ENCODE peak calls at places on chromosomes 11 and 22, in five cellular contexts. U is K562, L is HepG2, R is GM12878, S is WTC11. I is an unnamed sample.

GRCh38 chr11:10709299-10710086 is 15.9 kb upstream of the IRAG1 start:
- DNase-seq in U (no peak), L (no peak), R (no peak), S (no peak), I (no peak)

GRCh38 chr11:79371152-79371551 is 69.7 kb downstream of the TENM4 start:
- DNase-seq in U (no peak), L (no peak), R (no peak), S (no peak), I (no peak)

GRCh38 chr22:30876221-30876751 is 92.3 kb downstream of the MORC2 start:
- DNase-seq in U (no peak), L (no peak), R (no peak), S (peak), I (no peak)

GRCh38 chr11:72263363-72263762 is 19.4 kb upstream of the PHOX2A start:
- DNase-seq in U (peak), L (no peak), R (no peak), S (no peak), I (no peak)

GRCh38 chr11:9716275-9717039 is 52.6 kb downstream of the SWAP70 start:
- DNase-seq in U (no peak), L (no peak), R (peak), S (no peak), I (no peak)

GRCh38 chr11:126345283-126345682 is 10.2 kb upstream of the ST3GAL4 start:
- DNase-seq in U (no peak), L (no peak), R (no peak), S (no peak), I (no peak)

GRCh38 chr11:22634897-22635629 is 9.4 kb upstream of the FANCF start:
- DNase-seq in U (no peak), L (peak), R (no peak), S (peak), I (no peak)

GRCh38 chr22:42623756-42624446 is 9.2 kb upstream of the POLDIP3 start:
- DNase-seq in U (no peak), L (no peak), R (no peak), S (no peak), I (no peak)

GRCh38 chr11:80914311-80914710 is 1473.5 kb upstream of the TENM4 start:
- DNase-seq in U (no peak), L (no peak), R (no peak), S (no peak), I (no peak)

GRCh38 chr22:36191106-36191836 is 10.3 kb downstream of the APOL4 start:
- DNase-seq in U (no peak), L (no peak), R (no peak), S (no peak), I (no peak)

GRCh38 chr11:94473177-94473799 is 20.4 kb downstream of the MRE11 start:
- DNase-seq in U (no peak), L (no peak), R (peak), S (no peak), I (no peak)

GRCh38 chr11:32426819-32427615 is 8.3 kb downstream of the WT1 start:
- DNase-seq in U (peak), L (no peak), R (no peak), S (peak), I (no peak)

GRCh38 chr22:48559647-48560388 is 1267.9 kb downstream of the BRD1 start:
- DNase-seq in U (no peak), L (no peak), R (no peak), S (no peak), I (no peak)
- TF ChIP-seq CREB1 in U (no peak), L (no peak), R (no peak), S (no peak), I (no peak)

DNA sequence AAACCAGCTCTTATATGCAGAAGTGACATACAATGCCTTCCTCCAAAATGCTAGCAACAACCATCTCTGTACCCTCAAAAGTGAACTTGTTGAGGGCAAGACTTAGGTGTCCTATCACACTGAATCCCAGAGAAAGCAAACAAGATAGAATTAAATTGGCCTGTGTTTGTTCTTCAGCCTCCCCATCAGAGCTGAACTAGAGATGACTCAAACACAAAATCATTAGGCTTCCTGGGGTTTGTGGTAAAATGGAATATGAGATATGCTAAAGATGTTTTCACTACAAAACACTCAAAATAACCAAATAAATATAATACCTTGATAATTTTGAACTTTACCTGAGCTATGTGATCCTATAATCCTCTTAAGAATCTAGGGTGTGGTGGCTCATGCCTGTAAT is 31.6 kb downstream of the ZNF214 start:
- DNase-seq in U (no peak), L (no peak), R (no peak), S (no peak), I (no peak)
- TF ChIP-seq SP1 in U (no peak), L (no peak), R (no peak), S (no peak), I (no peak)

GRCh38 chr11:77140231-77140959 is 12.3 kb downstream of the MYO7A start:
- DNase-seq in U (no peak), L (no peak), R (no peak), S (peak), I (peak)

GRCh38 chr11:77142091-77142975 is 14.3 kb downstream of the MYO7A start:
- DNase-seq in U (no peak), L (no peak), R (no peak), S (no peak), I (no peak)

GRCh38 chr11:77139201-77139600 is 11.2 kb downstream of the MYO7A start:
- DNase-seq in U (no peak), L (no peak), R (no peak), S (no peak), I (no peak)

GRCh38 chr11:77141475-77141874 is 13.4 kb downstream of the MYO7A start:
- DNase-seq in U (no peak), L (no peak), R (no peak), S (no peak), I (no peak)

DNA sequence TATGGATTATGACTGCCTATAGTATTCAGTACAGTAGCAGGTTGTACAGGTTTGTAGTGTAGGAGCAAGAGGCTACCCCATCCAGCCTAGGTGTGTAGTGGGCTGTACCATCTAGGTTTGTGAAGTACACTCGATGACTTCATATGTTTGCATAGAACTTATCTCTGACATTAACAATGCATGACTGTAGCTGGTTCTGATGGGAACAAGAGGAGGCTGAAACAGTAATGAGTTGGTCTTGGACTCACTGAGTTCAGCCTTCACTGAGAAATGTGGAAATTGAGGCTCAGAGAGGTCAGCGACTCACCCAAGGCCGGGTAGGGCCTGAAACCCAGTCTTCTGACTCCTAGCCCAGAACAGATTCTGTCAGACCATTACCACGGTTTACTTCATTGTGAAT is 13.0 kb downstream of the MYO7A start:
- DNase-seq in U (no peak), L (peak), R (no peak), S (no peak), I (no peak)
- TF ChIP-seq CREB1 in U (no peak), L (no peak), R (no peak), S (no peak), I (no peak)

DNA sequence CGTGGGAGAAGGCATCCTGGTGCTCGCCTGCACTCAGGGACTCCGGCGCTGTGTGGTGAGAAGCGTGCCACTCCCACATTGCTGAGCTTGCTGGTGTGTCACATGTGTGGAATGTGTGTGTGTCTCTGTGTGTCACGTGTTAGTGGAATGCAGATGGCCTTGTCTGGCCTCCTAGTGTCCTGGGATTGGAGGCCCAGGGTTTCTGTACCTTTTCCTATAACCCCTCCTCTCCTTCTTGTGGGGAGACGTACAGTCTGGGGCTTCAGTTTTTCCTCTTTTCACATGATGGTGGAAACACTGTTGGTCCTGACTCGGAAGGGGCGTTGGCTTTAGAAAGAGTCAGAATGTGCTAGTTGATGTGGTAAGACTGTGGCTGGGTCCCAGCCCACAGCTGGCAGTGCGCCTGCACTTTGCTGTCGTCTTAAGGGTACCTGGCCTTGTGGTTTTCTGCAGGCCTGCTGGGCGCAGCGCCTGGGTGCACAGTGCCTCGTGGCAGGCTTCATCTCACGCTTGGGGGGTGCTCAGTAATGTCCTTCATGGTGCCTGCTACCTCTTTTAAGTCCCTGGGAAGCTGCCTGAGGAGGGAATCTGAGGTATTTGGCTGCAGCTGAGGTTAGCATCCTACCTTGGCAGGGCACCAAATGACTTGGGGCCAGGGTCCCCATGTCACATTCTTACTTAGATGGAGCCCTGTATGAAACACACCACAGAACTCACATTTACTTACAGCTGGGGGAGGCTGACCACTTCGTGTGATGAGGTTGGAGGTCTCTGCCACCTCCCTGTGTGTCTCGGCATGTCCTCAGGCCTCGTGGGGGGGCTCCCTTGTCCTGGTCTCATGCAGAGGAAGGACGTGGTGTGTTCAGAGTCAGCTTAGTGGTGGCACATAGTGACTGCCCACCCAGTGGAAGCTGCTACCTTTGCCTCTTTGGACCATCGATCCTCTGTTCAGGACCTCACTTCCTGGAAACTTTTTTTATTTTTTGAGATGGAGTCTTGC is 61.9 kb downstream of the MED15 start:
- DNase-seq in U (no peak), L (no peak), R (peak), S (no peak), I (no peak)
- TF ChIP-seq SP1 in U (no peak), L (no peak), R (no peak), S (no peak), I (no peak)

DNA sequence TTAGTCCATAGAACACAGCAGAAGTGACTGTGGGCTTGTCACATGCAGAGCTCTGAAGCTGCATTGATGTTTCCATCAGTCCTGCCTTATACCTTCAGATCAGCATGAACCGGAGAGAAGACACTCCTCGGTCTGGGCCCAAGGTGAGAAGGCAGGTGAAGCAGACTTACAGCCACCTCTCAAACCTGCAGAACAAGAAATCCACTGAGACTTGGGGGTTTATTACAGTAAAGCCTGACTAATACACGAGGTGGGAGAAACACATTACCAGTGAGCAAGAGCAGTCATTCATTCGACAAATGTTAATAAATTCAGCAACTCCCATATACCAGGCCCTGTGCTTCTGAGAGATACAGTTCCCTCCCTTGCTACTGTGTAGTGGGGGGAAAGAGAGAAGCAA is 279.0 kb downstream of the DDX10 start:
- DNase-seq in U (no peak), L (no peak), R (no peak), S (no peak), I (no peak)
- TF ChIP-seq CREB1 in U (no peak), L (no peak), R (no peak), S (no peak), I (no peak)

I was measured in H1.